ENCODE peak calls at places on chromosome 6, in four cellular contexts. Y, O, I and M are unnamed samples.

GRCh38 chr6:134168580-134169223 is 116.3 kb upstream of the SLC2A12 start:
- DNase-seq in Y (no peak), I (peak; percentile 25), O (no peak), M (no peak)

GRCh38 chr6:90714319-90714718 is 127.4 kb upstream of the MAP3K7 start:
- DNase-seq in I (no peak), O (no peak), Y (no peak), M (no peak)

GRCh38 chr6:125743604-125744003 is 5.8 kb upstream of the HEY2 start:
- DNase-seq in O (no peak), I (no peak), Y (no peak), M (no peak)

GRCh38 chr6:82842721-82843120 is 222.9 kb downstream of the UBE3D start:
- DNase-seq in O (no peak), Y (no peak), I (peak; percentile 88), M (no peak)

GRCh38 chr6:144909753-144910280 is 624.7 kb downstream of the UTRN start:
- DNase-seq in O (no peak), I (peak; percentile 19), Y (no peak), M (no peak)

GRCh38 chr6:35181933-35182612 is 31.7 kb upstream of the SCUBE3 start:
- DNase-seq in Y (peak; percentile 79), I (peak; percentile 96), O (no peak), M (peak; percentile 88)

GRCh38 chr6:106560966-106561740 is 68.1 kb downstream of the RTN4IP1 start:
- DNase-seq in I (peak; percentile 90), Y (no peak), O (no peak), M (no peak)

GRCh38 chr6:143984670-143985069 is 23.4 kb downstream of the PLAGL1 start:
- DNase-seq in I (no peak), O (no peak), Y (no peak), M (no peak)

GRCh38 chr6:140923048-140923447 is 1209.7 kb upstream of the GJE1 start:
- DNase-seq in I (no peak), O (no peak), Y (no peak), M (no peak)

GRCh38 chr6:142537612-142538478 is 236.0 kb downstream of the ADGRG6 start:
- DNase-seq in Y (no peak), O (no peak), I (peak; percentile 70), M (no peak)

GRCh38 chr6:140283197-140283596 is 908.7 kb upstream of the CITED2 start:
- DNase-seq in Y (no peak), O (no peak), I (no peak), M (no peak)

GRCh38 chr6:131519670-131520436 is 53.2 kb upstream of the ARG1 start:
- DNase-seq in O (peak; percentile 22), I (peak; percentile 68), Y (no peak), M (no peak)

GRCh38 chr6:106168097-106168888 is 82.2 kb downstream of the PRDM1 start:
- DNase-seq in Y (no peak), O (no peak), I (peak; percentile 25), M (no peak)

GRCh38 chr6:43851204-43851855 is 81.3 kb downstream of the VEGFA start:
- DNase-seq in O (no peak), I (peak; percentile 89), Y (no peak), M (no peak)

GRCh38 chr6:136657629-136658028 is 107.4 kb upstream of the MAP7 start:
- DNase-seq in I (peak; percentile 24), Y (no peak), O (no peak), M (no peak)

GRCh38 chr6:63186970-63187369 is 24.3 kb upstream of the FKBP1C start:
- DNase-seq in Y (no peak), I (no peak), O (no peak), M (no peak)

GRCh38 chr6:16704706-16705402 is 56.4 kb downstream of the ATXN1 start:
- DNase-seq in I (peak; percentile 72), Y (no peak), O (no peak), M (no peak)

GRCh38 chr6:41014780-41015179 is 24.2 kb downstream of the UNC5CL start:
- DNase-seq in Y (no peak), O (no peak), I (no peak), M (no peak)

GRCh38 chr6:107811591-107812218 is 12.4 kb downstream of the SCML4 start:
- DNase-seq in Y (no peak), O (no peak), I (peak; percentile 60), M (no peak)

GRCh38 chr6:89297695-89298351 is 17.3 kb downstream of the GABRR2 start:
- DNase-seq in I (peak; percentile 89), O (peak; percentile 31), Y (peak; percentile 44), M (peak; percentile 82)

GRCh38 chr6:109496036-109496761 is 13.2 kb upstream of the ZBTB24 start:
- DNase-seq in Y (no peak), O (no peak), I (no peak), M (no peak)

GRCh38 chr6:169820358-169820757 is 68.9 kb downstream of the ERMARD start:
- DNase-seq in I (no peak), O (no peak), Y (no peak), M (no peak)

GRCh38 chr6:1285589-1286340 is 26.1 kb upstream of the FOXQ1 start:
- DNase-seq in O (no peak), Y (no peak), I (peak; percentile 82), M (no peak)

DNA sequence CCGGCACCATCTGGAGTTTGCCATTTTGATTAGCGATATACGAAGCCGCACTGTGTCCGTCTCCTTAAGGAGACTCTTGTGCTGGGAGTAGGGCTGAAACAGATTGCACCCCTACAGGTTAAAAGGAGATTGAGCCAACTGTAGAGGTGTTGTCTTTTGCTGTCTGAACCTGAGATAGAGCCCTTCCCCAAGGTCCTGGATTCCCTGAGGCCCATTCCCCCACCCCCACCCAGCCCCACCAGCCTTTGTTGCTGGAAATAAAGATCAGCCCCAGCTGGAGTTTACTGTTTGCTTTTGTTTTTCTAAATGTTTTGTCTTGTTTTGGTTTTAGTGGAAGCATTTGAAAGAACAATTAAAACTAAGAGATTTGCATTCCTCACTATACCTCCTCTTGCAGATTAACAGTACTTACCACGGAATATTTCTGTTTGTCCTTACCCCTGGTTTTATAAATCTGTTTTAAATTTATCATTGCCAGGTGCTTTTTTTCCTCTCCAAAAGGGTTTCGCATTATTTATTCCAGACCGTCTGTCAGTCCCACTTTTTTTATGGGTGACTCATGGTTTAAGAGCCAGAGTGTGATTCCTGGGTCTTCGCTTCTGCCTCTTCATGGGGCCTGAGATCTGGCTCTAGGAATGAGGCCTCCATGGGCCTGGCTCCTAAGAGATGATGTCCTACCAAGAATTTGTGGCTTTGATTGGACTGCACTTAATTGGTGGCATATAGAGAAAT is 169.2 kb downstream of the DTNBP1 start:
- DNase-seq in Y (no peak), I (peak; percentile 47), O (no peak), M (no peak)
- H3K4me3 ChIP-seq in Y (no peak overlapping the region), I (no peak overlapping the region), O (no peak overlapping the region), M (no peak overlapping the region)

GRCh38 chr6:156582509-156582992 is 194.6 kb upstream of the ARID1B start:
- DNase-seq in I (no peak), O (no peak), Y (no peak), M (no peak)
- H3K27ac ChIP-seq in I (no peak overlapping the region), O (no peak overlapping the region), Y (no peak overlapping the region), M (no peak overlapping the region)

GRCh38 chr6:154071236-154071635 is 32.2 kb downstream of the OPRM1 start:
- DNase-seq in I (no peak), O (no peak), Y (no peak), M (no peak)
- H3K9me3 ChIP-seq in I (no peaks in the 10 kb centered on the region), O (no peaks in the 10 kb centered on the region), Y (no peaks in the 10 kb centered on the region), M (peaks cover 3% of the 10 kb centered on the region)

GRCh38 chr6:72245565-72245964 is 359.2 kb downstream of the RIMS1 start:
- DNase-seq in I (no peak), Y (no peak), O (no peak), M (no peak)
- H3K4me3 ChIP-seq in I (no peak overlapping the region), Y (no peak overlapping the region), O (no peak overlapping the region), M (no peak overlapping the region)

DNA sequence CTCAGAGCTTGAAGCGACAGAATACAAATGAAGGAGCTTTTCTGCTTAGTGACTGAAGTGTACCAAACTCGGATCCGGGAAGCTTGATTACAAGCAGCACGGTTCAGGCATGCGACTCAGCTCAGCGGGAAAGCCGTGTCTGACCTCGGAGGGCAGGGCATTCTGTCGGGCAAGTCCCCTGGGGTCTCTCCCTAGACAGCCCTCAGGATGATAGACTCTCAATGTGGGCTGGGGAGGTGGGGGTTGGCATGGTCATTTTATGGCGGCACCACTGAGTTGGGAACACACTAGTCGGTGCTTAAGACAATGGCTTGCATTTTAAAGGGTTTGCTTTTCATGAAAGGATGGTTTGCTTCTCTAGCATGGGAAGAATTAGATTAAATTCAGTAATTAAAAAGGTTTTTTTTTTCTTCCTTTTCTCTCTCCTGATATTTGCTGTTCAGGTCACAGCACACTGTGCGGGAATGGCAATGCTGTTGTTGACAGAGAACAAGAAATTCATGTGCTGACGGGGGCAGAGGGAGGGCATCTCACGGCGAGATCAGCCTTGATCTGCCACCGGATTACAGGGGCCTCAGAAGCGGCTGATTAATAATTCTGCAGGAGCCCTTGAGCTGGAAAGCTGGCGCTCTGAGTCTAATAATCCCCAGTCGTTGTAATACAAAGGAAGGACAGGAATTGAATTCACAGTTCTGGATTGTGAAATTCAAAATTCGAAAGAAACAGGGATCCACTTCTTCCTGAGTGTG is 80.7 kb upstream of the TRAF3IP2 start:
- DNase-seq in Y (no peak), O (no peak), I (peak; percentile 53), M (no peak)
- H3K27ac ChIP-seq in Y (no peak overlapping the region), O (no peak overlapping the region), I (no peak overlapping the region), M (no peak overlapping the region)

GRCh38 chr6:148689168-148689567 is 57.7 kb upstream of the UST start:
- DNase-seq in Y (no peak), I (no peak), O (no peak), M (no peak)

GRCh38 chr6:148698671-148699180 is 48.1 kb upstream of the UST start:
- DNase-seq in O (no peak), Y (no peak), I (no peak), M (no peak)

GRCh38 chr6:148697895-148698440 is 48.9 kb upstream of the UST start:
- DNase-seq in I (no peak), Y (no peak), O (no peak), M (no peak)

DNA sequence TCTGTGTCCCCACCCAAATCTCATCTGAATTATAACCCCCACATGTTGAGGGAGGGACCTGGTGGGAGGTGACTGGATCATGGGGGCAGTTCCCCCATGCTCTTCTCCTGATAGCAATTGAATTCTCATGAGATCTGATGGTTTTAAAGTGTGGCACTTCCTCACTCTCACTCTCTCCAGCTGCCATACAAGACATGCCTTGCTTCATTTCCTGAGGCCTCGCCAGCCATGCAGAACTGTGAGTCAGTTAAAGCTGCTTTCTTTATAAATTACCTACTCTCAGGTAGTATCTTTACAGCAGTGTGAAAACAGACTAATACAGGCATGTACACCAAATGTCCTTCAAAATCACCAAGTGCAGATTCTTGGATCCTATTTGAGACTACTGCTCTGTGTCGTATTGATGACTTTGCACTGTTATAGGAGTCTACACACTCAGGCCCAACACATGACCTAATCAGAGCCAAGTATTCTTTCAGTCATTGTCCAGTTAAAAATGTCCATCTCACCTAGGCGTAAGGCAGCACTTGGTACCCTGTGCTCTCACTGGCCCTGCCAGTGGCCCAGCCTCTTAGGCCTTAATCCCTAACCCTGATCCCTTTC is 52.8 kb upstream of the UST start:
- DNase-seq in Y (no peak), O (no peak), I (peak; percentile 4), M (no peak)
- H3K9me3 ChIP-seq in Y (no peaks in the 10 kb centered on the region), O (no peaks in the 10 kb centered on the region), I (no peaks in the 10 kb centered on the region), M (no peaks in the 10 kb centered on the region)

GRCh38 chr6:116859264-116859663 is 17.8 kb upstream of the RFX6 start:
- DNase-seq in O (no peak), Y (no peak), I (no peak), M (no peak)
- H3K4me3 ChIP-seq in O (no peak overlapping the region), Y (no peak overlapping the region), I (no peak overlapping the region), M (no peak overlapping the region)